ENCODE peak calls at places on chromosome 9, in five cellular contexts. P is activated T-helper 1 cell treated with Interleukin-2 at 50 U/mL for 16 hours; R is endothelial cell of umbilical vein; L is activated CD4-positive, alpha-beta T cell treated with anti-CD3 and anti-CD28 coated beads, Interleukin-2, amount 50 U/mL, for 1 hour; B is LoVo. K is an unnamed sample.

GRCh38 chr9:114902773-114903589 is 27.4 kb downstream of the TNFSF8 start:
- DNase-seq in B (peak; percentile 25), L (peak; percentile 32), R (no peak), P (no peak), K (no peak)

GRCh38 chr9:89179535-89179919 is 909 bp upstream of the SHC3 start:
- DNase-seq in L (no peak), P (no peak), R (no peak), B (peak; percentile 22), K (no peak)

GRCh38 chr9:134215709-134216448 is 51.5 kb upstream of the RNU6ATAC start:
- DNase-seq in P (no peak), B (no peak), R (no peak), L (no peak), K (no peak)

GRCh38 chr9:111601237-111602018 is 2.0 kb upstream of the PTGR1 start:
- DNase-seq in B (peak; percentile 20), P (no peak), L (no peak), R (peak; percentile 97), K (no peak)

GRCh38 chr9:94937214-94937903 is 210.9 kb downstream of the AOPEP start:
- DNase-seq in R (peak; percentile 84), L (no peak), P (no peak), B (peak; percentile 44), K (no peak)

GRCh38 chr9:11893331-11893730 is 799.9 kb upstream of the TYRP1 start:
- DNase-seq in P (no peak), B (no peak), L (no peak), R (no peak), K (no peak)

GRCh38 chr9:13607746-13608445 is 328.4 kb upstream of the MPDZ start:
- DNase-seq in R (peak; percentile 27), B (no peak), L (no peak), P (no peak), K (no peak)

GRCh38 chr9:128408963-128409431 is 11.7 kb upstream of the CERCAM start:
- DNase-seq in L (no peak), R (no peak), B (no peak), P (no peak), K (no peak)

GRCh38 chr9:76751011-76751410 is 13.2 kb upstream of the PCA3 start:
- DNase-seq in B (no peak), L (no peak), P (no peak), R (no peak), K (no peak)

GRCh38 chr9:80605129-80605528 is 1033.4 kb downstream of the TLE4 start:
- DNase-seq in B (no peak), P (no peak), L (no peak), R (peak; percentile 2), K (no peak)

GRCh38 chr9:93155716-93156474 is 21.8 kb upstream of the NINJ1 start:
- DNase-seq in L (no peak), B (no peak), R (no peak), P (no peak), K (no peak)

GRCh38 chr9:95772320-95773060 is 103.0 kb upstream of the ERCC6L2 start:
- DNase-seq in B (peak; percentile 58), L (no peak), R (no peak), P (no peak), K (no peak)

GRCh38 chr9:105173306-105173705 is 71.1 kb upstream of the SLC44A1 start:
- DNase-seq in B (no peak), L (no peak), R (no peak), P (no peak), K (no peak)

GRCh38 chr9:7266911-7267555 is 509.3 kb downstream of the KDM4C start:
- DNase-seq in P (no peak), B (no peak), R (no peak), L (no peak), K (no peak)

GRCh38 chr9:70479880-70480291 is 65.4 kb upstream of the KLF9 start:
- DNase-seq in P (no peak), B (no peak), L (no peak), R (no peak), K (no peak)

GRCh38 chr9:71514344-71514975 is 253.9 kb downstream of the CEMIP2 start:
- DNase-seq in L (no peak), P (no peak), R (no peak), B (no peak), K (no peak)

GRCh38 chr9:105835721-105836120 is 141.4 kb downstream of the TMEM38B start:
- DNase-seq in R (no peak), P (no peak), B (no peak), L (no peak), K (no peak)

GRCh38 chr9:81113408-81114124 is 575.8 kb downstream of the TLE1 start:
- DNase-seq in R (no peak), P (no peak), B (no peak), L (no peak), K (no peak)

GRCh38 chr9:103183569-103184191 is 188.5 kb downstream of the CYLC2 start:
- DNase-seq in B (no peak), P (no peak), R (no peak), L (no peak), K (no peak)

GRCh38 chr9:133131506-133131905 is 10.5 kb upstream of the RALGDS start:
- DNase-seq in B (no peak), R (no peak), P (no peak), L (no peak), K (no peak)

GRCh38 chr9:127838375-127839078 is 15.9 kb downstream of the ENG start:
- DNase-seq in B (no peak), P (no peak), L (no peak), R (peak; percentile 97), K (no peak)

GRCh38 chr9:37540634-37541033 is 35.5 kb downstream of the FBXO10 start:
- DNase-seq in P (no peak), B (no peak), L (no peak), R (no peak), K (no peak)

GRCh38 chr9:23841304-23841703 is 15.3 kb upstream of the ELAVL2 start:
- DNase-seq in R (no peak), L (no peak), P (no peak), B (no peak), K (no peak)

GRCh38 chr9:132947751-132948150 is 3.3 kb upstream of the TSC1 start:
- DNase-seq in R (no peak), L (no peak), P (no peak), B (no peak), K (no peak)

GRCh38 chr9:6414291-6414690 is 1.3 kb downstream of the UHRF2 start:
- DNase-seq in R (peak; percentile 54), P (no peak), L (no peak), B (peak; percentile 42), K (peak; percentile 35)

GRCh38 chr9:32581512-32582143 is 8.7 kb upstream of the NDUFB6 start:
- DNase-seq in L (peak; percentile 7), P (no peak), R (peak; percentile 73), B (peak; percentile 52), K (peak; percentile 70)

GRCh38 chr9:135662758-135663450 is at the start of gene LCN9:
- DNase-seq in B (no peak), L (no peak), R (no peak), P (no peak), K (no peak)